ENCODE peak calls at places on chromosomes 7 and 10, in eight cellular contexts. Z, M, I, H, G, E, A and V are unnamed samples.
A peak's percentile ranks its signal among the peaks of the same experiment; 100 is the strongest.

GRCh38 chr10:34996843-34997242 is 93.3 kb downstream of the CUL2 start:
- DNase-seq in Z (no peak), M (peak; percentile 16), I (no peak), H (no peak), G (no peak), E (no peak), A (no peak), V (no peak)

GRCh38 chr7:92634125-92634710 is 44.0 kb upstream of the FAM133B start:
- DNase-seq in Z (no peak), M (no peak), I (no peak), H (no peak), G (no peak), E (no peak), A (no peak), V (no peak)

GRCh38 chr10:6361869-6362268 is 159.1 kb downstream of the PFKFB3 start:
- DNase-seq in Z (no peak), M (no peak), I (no peak), H (no peak), G (no peak), E (no peak), A (no peak), V (no peak)

GRCh38 chr7:25846722-25847121 is 305.3 kb upstream of the NFE2L3 start:
- DNase-seq in Z (no peak), M (peak; percentile 79), I (no peak), H (no peak), G (peak; percentile 79), E (no peak), A (peak; percentile 56), V (peak; percentile 35)

GRCh38 chr10:86538547-86538946 is 17.0 kb upstream of the WAPL start:
- DNase-seq in Z (no peak), M (no peak), I (no peak), H (no peak), G (no peak), E (no peak), A (no peak), V (no peak)

GRCh38 chr7:51102828-51103227 is 213.8 kb downstream of the COBL start:
- DNase-seq in Z (no peak), M (no peak), I (no peak), H (no peak), G (no peak), E (no peak), A (no peak), V (no peak)

GRCh38 chr7:142391191-142391992 is 133.5 kb upstream of the PRSS58 start:
- DNase-seq in Z (peak; percentile 76), M (peak; percentile 15), I (peak; percentile 82), H (no peak), G (no peak), E (no peak), A (peak; percentile 49), V (peak; percentile 51)

GRCh38 chr10:17910144-17910789 is 41.5 kb upstream of the SLC39A12 start:
- DNase-seq in Z (peak; percentile 37), M (peak; percentile 63), I (peak; percentile 70), H (peak; percentile 60), G (no peak), E (peak; percentile 50), A (peak; percentile 51), V (no peak)

GRCh38 chr7:106460792-106461254 is 176.0 kb upstream of the NAMPT start:
- DNase-seq in Z (no peak), M (no peak), I (no peak), H (no peak), G (peak; percentile 89), E (no peak), A (peak; percentile 82), V (no peak)

GRCh38 chr10:25766687-25767221 is 167.3 kb upstream of the MYO3A start:
- DNase-seq in Z (peak; percentile 91), M (no peak), I (peak; percentile 90), H (no peak), G (no peak), E (no peak), A (no peak), V (peak; percentile 81)

GRCh38 chr7:138667535-138667934 is 33.6 kb downstream of the SVOPL start:
- DNase-seq in Z (no peak), M (no peak), I (no peak), H (no peak), G (no peak), E (no peak), A (no peak), V (no peak)

GRCh38 chr7:15784694-15785030 is 98.2 kb upstream of the MEOX2 start:
- DNase-seq in Z (peak; percentile 33), M (no peak), I (no peak), H (no peak), G (no peak), E (no peak), A (no peak), V (no peak)

GRCh38 chr7:149427096-149427680 is 33.7 kb downstream of the ZNF777 start:
- DNase-seq in Z (no peak), M (no peak), I (peak; percentile 67), H (no peak), G (no peak), E (no peak), A (no peak), V (no peak)

GRCh38 chr7:5218564-5219360 is 28.7 kb downstream of the WIPI2 start:
- DNase-seq in Z (no peak), M (no peak), I (no peak), H (no peak), G (no peak), E (peak; percentile 94), A (no peak), V (no peak)

GRCh38 chr7:112360681-112361080 is 89.6 kb upstream of the IFRD1 start:
- DNase-seq in Z (no peak), M (no peak), I (no peak), H (no peak), G (no peak), E (no peak), A (no peak), V (no peak)

GRCh38 chr7:112359086-112359485 is 91.2 kb upstream of the IFRD1 start:
- DNase-seq in Z (no peak), M (no peak), I (no peak), H (no peak), G (no peak), E (no peak), A (no peak), V (no peak)

GRCh38 chr7:112362053-112362650 is 88.1 kb upstream of the IFRD1 start:
- DNase-seq in Z (no peak), M (no peak), I (peak; percentile 12), H (no peak), G (no peak), E (no peak), A (no peak), V (no peak)

GRCh38 chr7:112362796-112363195 is 87.5 kb upstream of the IFRD1 start:
- DNase-seq in Z (no peak), M (no peak), I (peak; percentile 40), H (no peak), G (no peak), E (no peak), A (no peak), V (no peak)

GRCh38 chr7:112361154-112361553 is 89.1 kb upstream of the IFRD1 start:
- DNase-seq in Z (no peak), M (no peak), I (no peak), H (no peak), G (no peak), E (no peak), A (no peak), V (no peak)
- H3K4me2 ChIP-seq in Z (no peak overlapping the region), M (no peak overlapping the region), I (no peak overlapping the region), H (no peak overlapping the region), G (no peak overlapping the region), E (no peak overlapping the region), A (no peak overlapping the region), V (no peak overlapping the region)

GRCh38 chr10:1577945-1578344 is 159.4 kb downstream of the ADARB2 start:
- DNase-seq in Z (no peak), M (no peak), I (no peak), H (no peak), G (no peak), E (no peak), A (no peak), V (no peak)
- H3K4me2 ChIP-seq in Z (no peak overlapping the region), M (no peak overlapping the region), I (no peak overlapping the region), H (no peak overlapping the region), G (no peak overlapping the region), E (no peak overlapping the region), A (no peak overlapping the region), V (no peak overlapping the region)

GRCh38 chr10:49133706-49134248 is at the start of gene FAM170B:
- DNase-seq in Z (no peak), M (no peak), I (no peak), H (no peak), G (no peak), E (no peak), A (no peak), V (no peak)

GRCh38 chr10:49138361-49138891 is 4.6 kb upstream of the FAM170B start:
- DNase-seq in Z (no peak), M (peak; percentile 87), I (no peak), H (no peak), G (no peak), E (no peak), A (no peak), V (no peak)

GRCh38 chr10:49131507-49132385 is 2.1 kb downstream of the FAM170B start:
- DNase-seq in Z (no peak), M (no peak), I (no peak), H (no peak), G (peak; percentile 6), E (no peak), A (no peak), V (no peak)

GRCh38 chr10:49136525-49136924 is 2.7 kb upstream of the FAM170B start:
- DNase-seq in Z (no peak), M (no peak), I (no peak), H (no peak), G (no peak), E (no peak), A (no peak), V (no peak)

DNA sequence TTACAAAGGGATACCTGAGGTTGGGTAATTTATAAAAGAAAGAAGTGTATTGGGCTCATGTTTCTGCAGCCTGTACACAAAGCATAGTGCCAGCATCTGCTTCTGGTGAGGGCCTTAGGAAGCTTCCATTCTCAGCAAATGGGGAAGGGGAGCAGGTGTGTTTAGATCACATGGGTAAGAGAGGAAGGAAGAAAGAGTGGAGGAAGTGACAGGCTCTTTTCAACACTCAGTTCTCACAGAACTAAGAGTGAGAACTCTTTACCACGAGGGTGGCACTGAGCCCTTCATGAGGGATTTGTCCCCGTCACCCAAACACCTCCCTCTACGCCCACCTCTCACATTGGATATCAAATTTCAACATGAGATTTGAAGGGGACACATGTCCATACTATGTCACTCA is 506 bp upstream of the FAM170B start:
- DNase-seq in Z (peak; percentile 0), M (no peak), I (no peak), H (no peak), G (no peak), E (peak; percentile 85), A (no peak), V (no peak)
- H3K4me2 ChIP-seq in Z (no peak overlapping the region), M (no peak overlapping the region), I (no peak overlapping the region), H (no peak overlapping the region), G (no peak overlapping the region), E (peak overlapping the region; percentile 64), A (no peak overlapping the region), V (no peak overlapping the region)

DNA sequence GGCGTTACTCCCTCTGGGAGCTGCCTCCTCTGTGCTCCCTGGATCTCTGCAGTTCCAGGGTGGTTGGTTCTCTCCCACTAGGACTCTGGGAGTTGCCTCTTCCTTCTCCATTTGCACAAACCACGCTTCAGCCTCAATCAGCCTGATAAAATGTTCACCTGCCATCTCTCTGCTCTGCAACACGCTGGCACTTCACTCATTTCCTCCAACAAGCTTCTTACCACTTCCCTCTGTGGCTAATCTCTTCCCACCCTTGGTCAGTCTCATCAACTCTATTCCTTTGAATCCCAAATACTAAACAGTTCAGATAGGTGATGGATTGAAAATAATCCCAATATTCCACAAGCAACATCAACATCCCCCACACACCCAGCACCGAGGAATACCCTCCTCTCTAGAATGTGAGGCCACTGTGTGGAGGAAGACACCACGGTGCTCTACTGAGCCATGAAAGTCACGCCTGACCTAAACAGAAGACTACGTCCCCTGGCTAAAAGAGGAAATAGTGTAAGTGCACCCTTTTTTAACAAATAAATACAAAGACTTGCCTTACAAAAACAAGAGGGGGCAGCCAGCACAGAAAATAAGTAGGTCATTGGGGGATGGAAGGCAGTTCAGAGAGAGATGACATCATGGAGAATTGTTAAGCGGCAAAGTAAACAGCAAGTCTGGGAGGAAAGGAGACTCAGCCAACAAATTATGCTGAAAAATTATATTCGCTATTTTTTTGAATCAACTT is 1.9 kb upstream of the FAM170B start:
- DNase-seq in Z (no peak), M (peak; percentile 68), I (no peak), H (no peak), G (no peak), E (peak; percentile 91), A (no peak), V (no peak)
- H3K4me2 ChIP-seq in Z (no peak overlapping the region), M (peak overlapping the region; percentile 38), I (no peak overlapping the region), H (no peak overlapping the region), G (no peak overlapping the region), E (peak overlapping the region; percentile 64), A (no peak overlapping the region), V (no peak overlapping the region)